ENCODE peak calls at places on chromosomes 6 and 20, in four cellular contexts. K is body of pancreas, Q is A549, J is ovary. W is an unnamed sample.

GRCh38 chr6:88807622-88808021 is 155.8 kb downstream of the RNGTT start:
- DNase-seq in J (no peak), Q (no peak), K (no peak), W (peak)

GRCh38 chr6:11083491-11083890 is 10.1 kb upstream of the SMIM13 start:
- DNase-seq in Q (no peak), K (no peak), J (no peak), W (no peak)

GRCh38 chr6:109229536-109229935 is 134.2 kb downstream of the CEP57L1 start:
- DNase-seq in J (no peak), K (no peak), Q (no peak), W (peak)

GRCh38 chr20:32189691-32190607 is 17.6 kb downstream of the PLAGL2 start:
- DNase-seq in J (peak), K (peak), Q (no peak), W (peak)

GRCh38 chr6:126696921-126697693 is 357.2 kb downstream of the CENPW start:
- DNase-seq in J (no peak), K (no peak), Q (no peak), W (no peak)

GRCh38 chr6:15351631-15352030 is 105.8 kb downstream of the JARID2 start:
- DNase-seq in Q (no peak), J (peak), K (no peak), W (peak)

GRCh38 chr20:36472656-36473071 is 68.7 kb upstream of the MYL9 start:
- DNase-seq in Q (peak), K (peak), J (peak), W (peak)

GRCh38 chr6:111819458-111819857 is 53.8 kb downstream of the FYN start:
- DNase-seq in J (no peak), Q (no peak), K (no peak), W (no peak)

GRCh38 chr6:149043476-149044130 is 273.9 kb upstream of the TAB2 start:
- DNase-seq in J (no peak), Q (peak), K (no peak), W (peak)

GRCh38 chr20:13186043-13186774 is 34.9 kb upstream of the ISM1 start:
- DNase-seq in J (no peak), Q (no peak), K (no peak), W (no peak)

GRCh38 chr20:58706150-58706892 is 13.7 kb downstream of the NPEPL1 start:
- DNase-seq in K (no peak), J (no peak), Q (no peak), W (no peak)

GRCh38 chr6:101630956-101631355 is 237.4 kb downstream of the GRIK2 start:
- DNase-seq in Q (no peak), J (no peak), K (no peak), W (no peak)

GRCh38 chr6:82363368-82364086 is at the start of gene TPBG:
- DNase-seq in Q (peak), K (peak), J (peak), W (no peak)

GRCh38 chr6:129490551-129491245 is 219.3 kb downstream of the ARHGAP18 start:
- DNase-seq in J (peak), Q (peak), K (no peak), W (peak)

GRCh38 chr6:87558446-87558845 is 31.3 kb downstream of the RARS2 start:
- DNase-seq in Q (no peak), J (no peak), K (no peak), W (no peak)

GRCh38 chr6:87918461-87918941 is 129.1 kb upstream of the SPACA1 start:
- DNase-seq in J (no peak), Q (no peak), K (no peak), W (no peak)

GRCh38 chr6:160051390-160051789 is 70.2 kb upstream of the SLC22A1 start:
- DNase-seq in Q (no peak), K (no peak), J (no peak), W (peak)

GRCh38 chr20:64156136-64156885 is 7.9 kb upstream of the MYT1 start:
- DNase-seq in Q (no peak), K (no peak), J (no peak), W (no peak)

GRCh38 chr6:39646751-39647420 is 78.3 kb downstream of the KIF6 start:
- DNase-seq in Q (no peak), J (no peak), K (no peak), W (no peak)

GRCh38 chr20:29873946-29874345 is 1383.5 kb upstream of the DEFB115 start:
- DNase-seq in J (no peak), Q (no peak), K (peak), W (peak)

GRCh38 chr20:52192296-52193007 is 873 bp upstream of the ZFP64 start:
- DNase-seq in Q (peak), J (peak), K (no peak), W (peak)

GRCh38 chr6:132764370-132764769 is 6.7 kb upstream of the VNN2 start:
- DNase-seq in K (peak), Q (peak), J (no peak), W (no peak)

GRCh38 chr6:148440877-148441453 is 98.3 kb downstream of the SASH1 start:
- DNase-seq in K (peak), J (peak), Q (peak), W (no peak)

GRCh38 chr20:51164732-51165530 is 142.0 kb upstream of the KCNG1 start:
- DNase-seq in J (no peak), Q (no peak), K (no peak), W (no peak)

GRCh38 chr6:149131891-149132290 is 185.6 kb upstream of the TAB2 start:
- DNase-seq in J (no peak), K (no peak), Q (no peak), W (no peak)

GRCh38 chr6:106870069-106870468 is 104.5 kb downstream of the CD24 start:
- DNase-seq in J (no peak), Q (peak), K (no peak), W (no peak)

GRCh38 chr6:69279805-69280204 is 517.0 kb downstream of the LMBRD1 start:
- DNase-seq in J (no peak), Q (no peak), K (no peak), W (no peak)

GRCh38 chr20:9068232-9068781 is 580 bp upstream of the PLCB4 start:
- DNase-seq in Q (peak), K (no peak), J (peak), W (no peak)

GRCh38 chr6:83879746-83880145 is 20.3 kb downstream of the CYB5R4 start:
- DNase-seq in K (no peak), J (no peak), Q (no peak), W (no peak)

GRCh38 chr6:154448448-154449096 is 61.9 kb downstream of the CNKSR3 start:
- DNase-seq in J (no peak), K (no peak), Q (peak), W (no peak)

GRCh38 chr20:50320910-50321796 is 130.5 kb downstream of the CEBPB start:
- DNase-seq in Q (peak), K (peak), J (peak), W (peak)

GRCh38 chr20:31943052-31943471 is 8.8 kb downstream of the PDRG1 start:
- DNase-seq in Q (no peak), K (peak), J (no peak), W (no peak)

GRCh38 chr6:34546551-34547321 is 9.4 kb downstream of the SPDEF start:
- DNase-seq in J (peak), Q (peak), K (peak), W (no peak)

GRCh38 chr6:119463081-119463626 is 113.6 kb upstream of the MAN1A1 start:
- DNase-seq in Q (no peak), J (no peak), K (no peak), W (no peak)

GRCh38 chr20:54028276-54029011 is 42.0 kb downstream of the BCAS1 start:
- DNase-seq in K (no peak), Q (no peak), J (no peak), W (no peak)

GRCh38 chr6:108546079-108547049 is 14.4 kb upstream of the FOXO3 start:
- DNase-seq in J (no peak), K (no peak), Q (no peak), W (no peak)

GRCh38 chr20:18985551-18985950 is 172.0 kb downstream of the SCP2D1 start:
- DNase-seq in K (no peak), J (no peak), Q (no peak), W (no peak)

GRCh38 chr6:79466222-79466834 is 70.9 kb downstream of the LCA5 start:
- DNase-seq in Q (peak), J (no peak), K (no peak), W (peak)

GRCh38 chr6:42292002-42292735 is 74.5 kb upstream of the MRPS10 start:
- DNase-seq in K (no peak), J (no peak), Q (peak), W (no peak)
- TF ChIP-seq POLR2A in K (no peak), J (no peak), Q (no peak), W (no peak)

GRCh38 chr6:16759646-16760535 is 1.4 kb downstream of the ATXN1 start:
- DNase-seq in Q (peak), K (peak), J (peak), W (peak)
- TF ChIP-seq POLR2A in Q (peak), K (peak), J (peak), W (no peak)

GRCh38 chr20:62186096-62186426 is 3.2 kb downstream of the MTG2 start:
- DNase-seq in J (no peak), Q (no peak), K (no peak), W (no peak)

GRCh38 chr20:62179162-62179504 is 3.7 kb upstream of the MTG2 start:
- DNase-seq in Q (no peak), J (no peak), K (no peak), W (no peak)

GRCh38 chr20:62183426-62184142 is 756 bp downstream of the MTG2 start:
- DNase-seq in Q (peak), K (no peak), J (no peak), W (peak)

GRCh38 chr20:62181808-62182207 is 1.0 kb upstream of the MTG2 start:
- DNase-seq in J (no peak), Q (no peak), K (no peak), W (no peak)

GRCh38 chr20:62182469-62183425 is at the start of gene MTG2:
- DNase-seq in Q (peak), K (peak), J (peak), W (peak)
- TF ChIP-seq POLR2A in Q (peak), K (peak), J (peak), W (peak)

GRCh38 chr20:37735541-37735940 is 41.7 kb downstream of the CTNNBL1 start:
- DNase-seq in J (no peak), K (no peak), Q (no peak), W (no peak)
- TF ChIP-seq POLR2A in J (no peak), K (no peak), Q (no peak), W (no peak)

DNA sequence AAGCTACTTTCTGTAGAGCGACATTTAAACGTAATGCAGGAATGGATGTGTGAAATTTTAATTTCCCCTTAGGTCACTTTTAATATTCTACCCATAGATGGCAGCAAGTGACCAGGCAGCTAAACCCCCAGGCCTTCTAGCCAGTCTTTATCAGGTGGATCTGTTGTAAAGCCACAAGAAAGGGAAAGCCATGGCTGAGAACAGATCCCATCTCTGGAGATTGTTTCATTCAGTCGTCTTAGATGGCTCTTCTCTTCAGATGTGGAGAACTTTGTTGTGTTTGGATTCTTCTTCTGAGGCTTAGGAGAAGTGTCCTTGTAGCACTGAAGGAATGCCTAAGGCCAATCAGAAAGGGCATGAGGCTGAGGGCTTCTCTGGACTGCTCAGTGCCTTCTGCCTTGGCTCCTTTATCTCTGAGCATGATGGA is 15.8 kb upstream of the RNF182 start:
- DNase-seq in K (peak), Q (peak), J (peak), W (peak)
- TF ChIP-seq POLR2A in K (no peak), Q (no peak), J (no peak), W (no peak)

GRCh38 chr6:404685-405423 is 13.3 kb downstream of the IRF4 start:
- DNase-seq in Q (no peak), K (no peak), J (no peak), W (no peak)

GRCh38 chr6:402901-403658 is 11.5 kb downstream of the IRF4 start:
- DNase-seq in Q (no peak), K (no peak), J (no peak), W (no peak)

GRCh38 chr6:401994-402640 is 10.6 kb downstream of the IRF4 start:
- DNase-seq in J (no peak), K (no peak), Q (no peak), W (no peak)

GRCh38 chr6:401239-401993 is 9.9 kb downstream of the IRF4 start:
- DNase-seq in Q (no peak), J (no peak), K (no peak), W (no peak)

GRCh38 chr6:403659-404655 is 12.4 kb downstream of the IRF4 start:
- DNase-seq in Q (no peak), J (no peak), K (no peak), W (no peak)
- TF ChIP-seq POLR2A in Q (no peak), J (no peak), K (no peak), W (no peak)

GRCh38 chr20:45857836-45858250 is 429 bp downstream of the ZSWIM3 start:
- DNase-seq in Q (no peak), J (no peak), K (no peak), W (no peak)

GRCh38 chr20:45861157-45862075 is 4.0 kb downstream of the ZSWIM3 start:
- DNase-seq in J (no peak), Q (no peak), K (no peak), W (peak)

GRCh38 chr20:45860573-45861011 is 3.2 kb downstream of the ZSWIM3 start:
- DNase-seq in K (no peak), J (no peak), Q (no peak), W (no peak)

GRCh38 chr20:45853484-45853883 is 3.7 kb downstream of the ACOT8 start:
- DNase-seq in J (no peak), Q (no peak), K (no peak), W (no peak)

DNA sequence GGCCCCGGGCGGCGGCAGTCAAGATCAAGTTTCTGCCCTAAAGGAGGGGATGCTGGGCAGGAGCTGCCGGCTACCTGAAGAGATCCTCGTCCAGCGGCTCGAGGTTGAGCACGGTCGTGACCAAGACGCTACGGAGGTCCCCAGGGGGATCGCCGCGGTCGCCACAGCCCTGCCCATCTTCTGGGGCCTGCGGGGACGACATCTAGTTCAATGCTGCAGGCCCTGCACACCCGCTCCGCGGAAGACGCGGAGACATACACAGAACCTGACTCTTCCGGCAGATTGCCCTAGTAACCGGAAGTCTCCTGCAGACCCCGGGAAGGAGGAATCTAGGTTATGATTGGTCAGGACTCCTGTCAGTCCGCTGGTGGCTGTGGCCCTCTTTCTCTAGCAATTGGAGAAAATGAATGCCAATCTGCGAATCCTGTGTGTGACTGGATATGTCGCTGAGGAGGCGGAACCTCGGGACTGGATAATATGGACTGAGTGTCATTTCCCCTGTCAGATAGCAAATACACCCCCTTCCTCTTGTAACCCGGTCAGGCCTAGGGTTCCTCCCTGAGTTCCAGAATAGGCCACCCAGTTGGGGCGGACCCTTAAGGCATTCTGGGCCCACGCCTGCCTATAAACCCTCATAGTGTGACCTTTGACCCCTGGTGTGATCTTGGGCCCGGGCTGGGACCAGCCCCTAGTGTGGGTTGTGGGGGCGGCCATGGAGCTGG is at the start of the genes ACOT8 and ZSWIM3:
- DNase-seq in J (peak), K (peak), Q (peak), W (peak)
- TF ChIP-seq POLR2A in J (no peak), K (peak), Q (peak), W (peak)

GRCh38 chr20:45972500-45973183 is 639 bp upstream of the ZNF335 start:
- DNase-seq in K (no peak), Q (no peak), J (peak), W (no peak)

GRCh38 chr20:45969712-45970634 is 2.0 kb downstream of the ZNF335 start:
- DNase-seq in K (peak), J (peak), Q (peak), W (peak)

GRCh38 chr20:45971675-45972499 is at the start of gene ZNF335:
- DNase-seq in K (peak), Q (peak), J (peak), W (peak)

GRCh38 chr20:45970646-45971424 is 1.2 kb downstream of the ZNF335 start:
- DNase-seq in Q (no peak), J (peak), K (no peak), W (no peak)

GRCh38 chr20:45971425-45971674 is 653 bp downstream of the ZNF335 start:
- DNase-seq in J (no peak), Q (no peak), K (no peak), W (no peak)
- TF ChIP-seq POLR2A in J (no peak), Q (no peak), K (no peak), W (no peak)

DNA sequence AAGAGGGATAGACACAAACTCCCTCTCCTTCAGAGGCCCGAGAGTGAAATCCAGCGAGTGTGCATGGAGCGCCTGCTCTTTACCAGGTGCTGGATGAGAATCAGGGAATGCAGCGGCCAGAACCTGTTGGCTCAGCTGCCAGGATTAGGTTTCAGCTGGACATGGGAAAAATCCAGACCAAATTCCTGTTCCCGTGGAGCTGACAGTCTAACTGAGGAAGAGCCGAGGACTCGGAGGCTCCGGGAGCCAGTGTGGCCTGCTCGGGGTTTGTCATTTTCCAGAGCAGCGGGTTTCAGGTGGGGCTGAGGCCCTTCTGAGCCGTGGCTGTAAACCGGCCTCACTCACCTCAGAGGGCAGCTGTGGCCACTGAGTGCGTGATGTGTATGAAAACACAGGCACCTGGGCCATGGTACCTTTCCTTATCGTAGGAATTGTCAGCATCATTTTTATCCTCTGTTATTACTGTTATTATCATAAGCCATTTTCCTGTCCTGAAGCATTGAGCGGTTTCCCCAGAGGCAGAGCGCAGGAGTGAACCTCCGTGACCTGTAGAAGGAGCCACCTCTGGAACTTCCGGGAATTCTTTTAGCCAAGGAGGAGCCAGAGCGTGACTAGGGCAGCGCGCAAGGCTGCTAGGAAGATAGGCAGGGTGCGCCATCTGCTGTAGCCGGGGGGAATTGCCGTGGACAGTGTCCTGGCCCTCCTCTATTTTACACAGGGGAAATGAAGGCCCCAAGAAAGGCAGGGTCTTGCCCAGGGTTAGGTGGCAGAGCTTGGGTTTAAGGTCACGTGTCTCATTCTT is 27.3 kb downstream of the PKIG start:
- DNase-seq in K (peak), Q (peak), J (peak), W (peak)
- TF ChIP-seq POLR2A in K (peak), Q (peak), J (no peak), W (no peak)

DNA sequence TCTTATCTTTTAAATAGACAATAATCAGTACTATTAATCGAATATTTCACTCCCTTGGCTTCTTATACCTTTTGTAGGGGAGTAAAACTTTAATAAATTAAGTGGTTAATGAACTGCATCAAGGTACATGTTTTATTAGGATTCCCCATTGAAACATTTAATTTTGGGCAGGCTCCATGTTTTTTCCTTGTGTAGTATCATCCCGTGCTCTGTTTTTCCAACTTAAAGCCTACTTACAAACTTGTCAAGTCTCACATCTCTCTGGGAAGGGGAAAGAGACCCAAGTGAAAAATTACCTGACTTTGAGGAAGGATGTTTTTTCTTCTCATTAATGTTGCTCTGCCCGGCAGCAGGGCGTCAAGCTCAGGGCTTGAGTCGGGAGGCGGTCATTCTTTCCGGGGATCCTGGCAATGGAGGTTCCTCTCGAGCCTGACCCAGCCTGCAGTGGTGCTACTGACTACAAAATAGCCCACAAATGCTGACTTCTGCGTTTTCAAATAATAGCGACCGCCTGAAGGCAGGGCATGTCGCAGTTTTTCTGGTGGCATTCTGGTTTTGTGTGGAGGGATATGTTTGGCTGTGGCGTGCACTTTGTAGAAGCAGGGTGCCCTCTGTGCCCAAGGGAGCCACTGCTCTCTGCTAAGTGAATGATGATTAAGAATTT is 2.4 kb downstream of the DSP start:
- DNase-seq in J (no peak), Q (no peak), K (no peak), W (no peak)
- TF ChIP-seq POLR2A in J (no peak), Q (no peak), K (no peak), W (no peak)

W was measured in erythroblast.